ENCODE peak calls at places on chromosomes 11 and 22, in eight cellular contexts. One of them, this sample, is unnamed.

GRCh38 chr22:40009231-40009769 is 14.5 kb downstream of the FAM83F start:
- DNase-seq in stimulated activated naive B cell treated with anti-CD40 and anti-IgM and Interleukin-4, amounts not matched to agents 10 μg/mL and 1 μg/mL and 100 μg/mL, for 72 hours: no peak
- DNase-seq in Kasumi-1: no peak
- DNase-seq in progenitor cell of endocrine pancreas: no peak
- DNase-seq in caudate nucleus: no peak
- DNase-seq in endothelial cell: no peak
- DNase-seq in lower lobe of right lung: peak
- DNase-seq in psoas muscle: no peak
- DNase-seq in this sample: no peak

GRCh38 chr11:114318361-114318760 is 22.2 kb downstream of the NNMT start:
- DNase-seq in stimulated activated naive B cell treated with anti-CD40 and anti-IgM and Interleukin-4, amounts not matched to agents 10 μg/mL and 1 μg/mL and 100 μg/mL, for 72 hours: no peak
- DNase-seq in Kasumi-1: no peak
- DNase-seq in progenitor cell of endocrine pancreas: no peak
- DNase-seq in caudate nucleus: no peak
- DNase-seq in endothelial cell: no peak
- DNase-seq in lower lobe of right lung: no peak
- DNase-seq in psoas muscle: no peak
- DNase-seq in this sample: no peak

GRCh38 chr22:41963453-41964105 is 5.7 kb upstream of the SEPTIN3 start:
- DNase-seq in stimulated activated naive B cell treated with anti-CD40 and anti-IgM and Interleukin-4, amounts not matched to agents 10 μg/mL and 1 μg/mL and 100 μg/mL, for 72 hours: no peak
- DNase-seq in Kasumi-1: no peak
- DNase-seq in progenitor cell of endocrine pancreas: no peak
- DNase-seq in caudate nucleus: no peak
- DNase-seq in endothelial cell: no peak
- DNase-seq in lower lobe of right lung: peak
- DNase-seq in psoas muscle: no peak
- DNase-seq in this sample: no peak

GRCh38 chr11:45369294-45369693 is 83.2 kb upstream of the SYT13 start:
- DNase-seq in stimulated activated naive B cell treated with anti-CD40 and anti-IgM and Interleukin-4, amounts not matched to agents 10 μg/mL and 1 μg/mL and 100 μg/mL, for 72 hours: no peak
- DNase-seq in Kasumi-1: no peak
- DNase-seq in progenitor cell of endocrine pancreas: no peak
- DNase-seq in caudate nucleus: no peak
- DNase-seq in endothelial cell: no peak
- DNase-seq in lower lobe of right lung: no peak
- DNase-seq in psoas muscle: no peak
- DNase-seq in this sample: no peak

GRCh38 chr11:70111269-70112016 is 33.3 kb downstream of the ANO1 start:
- DNase-seq in stimulated activated naive B cell treated with anti-CD40 and anti-IgM and Interleukin-4, amounts not matched to agents 10 μg/mL and 1 μg/mL and 100 μg/mL, for 72 hours: no peak
- DNase-seq in Kasumi-1: peak
- DNase-seq in progenitor cell of endocrine pancreas: no peak
- DNase-seq in caudate nucleus: no peak
- DNase-seq in endothelial cell: no peak
- DNase-seq in lower lobe of right lung: no peak
- DNase-seq in psoas muscle: peak
- DNase-seq in this sample: no peak

GRCh38 chr11:75582935-75583709 is 21.1 kb downstream of the SERPINH1 start:
- DNase-seq in stimulated activated naive B cell treated with anti-CD40 and anti-IgM and Interleukin-4, amounts not matched to agents 10 μg/mL and 1 μg/mL and 100 μg/mL, for 72 hours: peak
- DNase-seq in Kasumi-1: peak
- DNase-seq in progenitor cell of endocrine pancreas: peak
- DNase-seq in caudate nucleus: no peak
- DNase-seq in endothelial cell: peak
- DNase-seq in lower lobe of right lung: peak
- DNase-seq in psoas muscle: peak
- DNase-seq in this sample: peak

GRCh38 chr11:34750692-34751405 is 130.0 kb downstream of the EHF start:
- DNase-seq in stimulated activated naive B cell treated with anti-CD40 and anti-IgM and Interleukin-4, amounts not matched to agents 10 μg/mL and 1 μg/mL and 100 μg/mL, for 72 hours: no peak
- DNase-seq in Kasumi-1: no peak
- DNase-seq in progenitor cell of endocrine pancreas: no peak
- DNase-seq in caudate nucleus: no peak
- DNase-seq in endothelial cell: no peak
- DNase-seq in lower lobe of right lung: no peak
- DNase-seq in psoas muscle: no peak
- DNase-seq in this sample: no peak

GRCh38 chr11:100576044-100577021 is 110.8 kb upstream of the ARHGAP42 start:
- DNase-seq in stimulated activated naive B cell treated with anti-CD40 and anti-IgM and Interleukin-4, amounts not matched to agents 10 μg/mL and 1 μg/mL and 100 μg/mL, for 72 hours: no peak
- DNase-seq in Kasumi-1: peak
- DNase-seq in progenitor cell of endocrine pancreas: no peak
- DNase-seq in caudate nucleus: no peak
- DNase-seq in endothelial cell: peak
- DNase-seq in lower lobe of right lung: no peak
- DNase-seq in psoas muscle: no peak
- DNase-seq in this sample: no peak

GRCh38 chr11:17791144-17791543 is 56.6 kb downstream of the KCNC1 start:
- DNase-seq in stimulated activated naive B cell treated with anti-CD40 and anti-IgM and Interleukin-4, amounts not matched to agents 10 μg/mL and 1 μg/mL and 100 μg/mL, for 72 hours: no peak
- DNase-seq in Kasumi-1: no peak
- DNase-seq in progenitor cell of endocrine pancreas: no peak
- DNase-seq in caudate nucleus: no peak
- DNase-seq in endothelial cell: no peak
- DNase-seq in lower lobe of right lung: no peak
- DNase-seq in psoas muscle: no peak
- DNase-seq in this sample: no peak

GRCh38 chr11:89495951-89496350 is 4.8 kb upstream of the NOX4 start:
- DNase-seq in stimulated activated naive B cell treated with anti-CD40 and anti-IgM and Interleukin-4, amounts not matched to agents 10 μg/mL and 1 μg/mL and 100 μg/mL, for 72 hours: no peak
- DNase-seq in Kasumi-1: peak
- DNase-seq in progenitor cell of endocrine pancreas: no peak
- DNase-seq in caudate nucleus: no peak
- DNase-seq in endothelial cell: no peak
- DNase-seq in lower lobe of right lung: no peak
- DNase-seq in psoas muscle: peak
- DNase-seq in this sample: no peak

GRCh38 chr22:46941958-46942815 is 179.7 kb downstream of the TBC1D22A start:
- DNase-seq in stimulated activated naive B cell treated with anti-CD40 and anti-IgM and Interleukin-4, amounts not matched to agents 10 μg/mL and 1 μg/mL and 100 μg/mL, for 72 hours: no peak
- DNase-seq in Kasumi-1: peak
- DNase-seq in progenitor cell of endocrine pancreas: no peak
- DNase-seq in caudate nucleus: no peak
- DNase-seq in endothelial cell: peak
- DNase-seq in lower lobe of right lung: no peak
- DNase-seq in psoas muscle: peak
- DNase-seq in this sample: no peak

GRCh38 chr11:130801287-130802146 is 114.8 kb downstream of the SNX19 start:
- DNase-seq in stimulated activated naive B cell treated with anti-CD40 and anti-IgM and Interleukin-4, amounts not matched to agents 10 μg/mL and 1 μg/mL and 100 μg/mL, for 72 hours: no peak
- DNase-seq in Kasumi-1: no peak
- DNase-seq in progenitor cell of endocrine pancreas: no peak
- DNase-seq in caudate nucleus: no peak
- DNase-seq in endothelial cell: no peak
- DNase-seq in lower lobe of right lung: no peak
- DNase-seq in psoas muscle: no peak
- DNase-seq in this sample: no peak

GRCh38 chr22:23207786-23208325 is 27.5 kb downstream of the BCR start:
- DNase-seq in stimulated activated naive B cell treated with anti-CD40 and anti-IgM and Interleukin-4, amounts not matched to agents 10 μg/mL and 1 μg/mL and 100 μg/mL, for 72 hours: peak
- DNase-seq in Kasumi-1: no peak
- DNase-seq in progenitor cell of endocrine pancreas: no peak
- DNase-seq in caudate nucleus: no peak
- DNase-seq in endothelial cell: no peak
- DNase-seq in lower lobe of right lung: no peak
- DNase-seq in psoas muscle: no peak
- DNase-seq in this sample: no peak

GRCh38 chr11:58027341-58027740 is 3.4 kb upstream of the OR6Q1 start:
- DNase-seq in stimulated activated naive B cell treated with anti-CD40 and anti-IgM and Interleukin-4, amounts not matched to agents 10 μg/mL and 1 μg/mL and 100 μg/mL, for 72 hours: no peak
- DNase-seq in Kasumi-1: no peak
- DNase-seq in progenitor cell of endocrine pancreas: no peak
- DNase-seq in caudate nucleus: no peak
- DNase-seq in endothelial cell: no peak
- DNase-seq in lower lobe of right lung: no peak
- DNase-seq in psoas muscle: no peak
- DNase-seq in this sample: no peak

GRCh38 chr11:504053-504993 is 2.7 kb downstream of the RNH1 start:
- DNase-seq in stimulated activated naive B cell treated with anti-CD40 and anti-IgM and Interleukin-4, amounts not matched to agents 10 μg/mL and 1 μg/mL and 100 μg/mL, for 72 hours: no peak
- DNase-seq in Kasumi-1: peak
- DNase-seq in progenitor cell of endocrine pancreas: no peak
- DNase-seq in caudate nucleus: no peak
- DNase-seq in endothelial cell: no peak
- DNase-seq in lower lobe of right lung: peak
- DNase-seq in psoas muscle: peak
- DNase-seq in this sample: peak

GRCh38 chr11:119892311-119892808 is 163.4 kb upstream of the NECTIN1 start:
- DNase-seq in stimulated activated naive B cell treated with anti-CD40 and anti-IgM and Interleukin-4, amounts not matched to agents 10 μg/mL and 1 μg/mL and 100 μg/mL, for 72 hours: no peak
- DNase-seq in Kasumi-1: no peak
- DNase-seq in progenitor cell of endocrine pancreas: no peak
- DNase-seq in caudate nucleus: peak
- DNase-seq in endothelial cell: no peak
- DNase-seq in lower lobe of right lung: no peak
- DNase-seq in psoas muscle: no peak
- DNase-seq in this sample: no peak

GRCh38 chr11:28108909-28109308 is 721 bp downstream of the METTL15 start:
- DNase-seq in stimulated activated naive B cell treated with anti-CD40 and anti-IgM and Interleukin-4, amounts not matched to agents 10 μg/mL and 1 μg/mL and 100 μg/mL, for 72 hours: no peak
- DNase-seq in Kasumi-1: no peak
- DNase-seq in progenitor cell of endocrine pancreas: no peak
- DNase-seq in caudate nucleus: no peak
- DNase-seq in endothelial cell: no peak
- DNase-seq in lower lobe of right lung: no peak
- DNase-seq in psoas muscle: no peak
- DNase-seq in this sample: no peak

GRCh38 chr11:67302571-67303131 is 679 bp upstream of the SSH3 start:
- DNase-seq in stimulated activated naive B cell treated with anti-CD40 and anti-IgM and Interleukin-4, amounts not matched to agents 10 μg/mL and 1 μg/mL and 100 μg/mL, for 72 hours: no peak
- DNase-seq in Kasumi-1: peak
- DNase-seq in progenitor cell of endocrine pancreas: no peak
- DNase-seq in caudate nucleus: no peak
- DNase-seq in endothelial cell: peak
- DNase-seq in lower lobe of right lung: peak
- DNase-seq in psoas muscle: no peak
- DNase-seq in this sample: no peak

GRCh38 chr11:66081505-66081904 is 11.4 kb downstream of the PACS1 start:
- DNase-seq in stimulated activated naive B cell treated with anti-CD40 and anti-IgM and Interleukin-4, amounts not matched to agents 10 μg/mL and 1 μg/mL and 100 μg/mL, for 72 hours: peak
- DNase-seq in Kasumi-1: peak
- DNase-seq in progenitor cell of endocrine pancreas: no peak
- DNase-seq in caudate nucleus: no peak
- DNase-seq in endothelial cell: peak
- DNase-seq in lower lobe of right lung: peak
- DNase-seq in psoas muscle: no peak
- DNase-seq in this sample: peak

This sample was measured in activated naive CD8-positive, alpha-beta T cell treated with anti-CD3 and anti-CD28 coated beads for 36 hours.